ENCODE peak calls at places on chromosomes 1 and 21, in four cellular contexts. H, I, G and X are unnamed samples.
A peak's percentile ranks its signal among the peaks of the same experiment; 100 is the strongest.

GRCh38 chr1:27318137-27318536 is 3.8 kb upstream of the TMEM222 start:
- DNase-seq in H (no peak), I (no peak), G (no peak), X (no peak)

GRCh38 chr1:85660541-85660940 is 47.7 kb downstream of the ZNHIT6 start:
- DNase-seq in H (no peak), I (no peak), G (no peak), X (no peak)

GRCh38 chr1:12435639-12436344 is 182.2 kb downstream of the DHRS3 start:
- DNase-seq in H (peak; percentile 27), I (no peak), G (peak; percentile 85), X (no peak)

GRCh38 chr1:36351222-36351977 is 28.0 kb upstream of the EVA1B start:
- DNase-seq in H (no peak), I (no peak), G (no peak), X (no peak)

GRCh38 chr1:30405081-30405480 is 318.3 kb downstream of the MATN1 start:
- DNase-seq in H (no peak), I (no peak), G (no peak), X (no peak)

GRCh38 chr1:86705633-86705985 is 1.2 kb downstream of the SH3GLB1 start:
- DNase-seq in H (no peak), I (no peak), G (no peak), X (no peak)

GRCh38 chr1:5554111-5554510 is 438.1 kb downstream of the NPHP4 start:
- DNase-seq in H (no peak), I (no peak), G (no peak), X (no peak)

GRCh38 chr1:204104331-204105222 is 31.7 kb downstream of the SOX13 start:
- DNase-seq in H (no peak), I (no peak), G (no peak), X (no peak)

GRCh38 chr1:227885648-227886502 is 61.9 kb downstream of the WNT9A start:
- DNase-seq in H (no peak), I (peak; percentile 68), G (no peak), X (no peak)

GRCh38 chr21:45380566-45380965 is 24.4 kb upstream of the COL18A1 start:
- DNase-seq in H (no peak), I (no peak), G (no peak), X (no peak)
- TF ChIP-seq SPI1 in H (no peak), I (no peak), G (no peak), X (no peak)

DNA sequence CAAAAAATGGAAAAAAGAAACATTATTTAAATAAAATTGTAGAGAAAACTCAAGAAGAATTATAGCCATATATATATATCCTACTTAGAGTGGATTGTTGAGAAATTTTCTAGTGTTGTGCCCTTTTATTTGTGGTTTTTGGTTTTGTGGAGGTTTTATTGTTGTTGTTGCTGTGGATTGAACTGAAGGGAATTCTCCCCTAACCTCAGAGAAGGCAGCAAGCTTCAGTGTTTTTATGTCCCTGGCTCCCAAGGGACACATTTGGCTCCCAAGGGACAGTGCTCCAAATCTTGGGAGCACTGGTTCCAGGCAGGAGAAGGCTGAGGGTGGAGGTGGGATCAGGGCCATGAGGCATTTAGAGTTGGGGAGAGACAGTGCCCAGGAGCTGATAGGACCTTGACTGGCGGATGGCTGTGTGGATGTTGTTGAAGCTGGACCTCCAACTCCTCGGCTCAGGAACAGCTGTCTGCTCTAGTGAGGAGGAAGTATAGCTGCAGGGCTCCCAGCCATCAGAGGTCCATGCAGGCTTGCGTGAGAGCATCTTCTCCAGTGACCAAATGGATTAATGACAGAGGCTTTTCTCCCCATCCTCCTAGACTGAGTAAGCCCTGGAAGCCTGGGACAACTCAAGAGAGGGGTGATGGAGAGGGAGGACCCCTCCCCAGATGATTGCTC is 100.5 kb downstream of the TEX35 start:
- DNase-seq in H (no peak), I (no peak), G (no peak), X (no peak)
- TF ChIP-seq SPI1 in H (no peak), I (no peak), G (no peak), X (no peak)

DNA sequence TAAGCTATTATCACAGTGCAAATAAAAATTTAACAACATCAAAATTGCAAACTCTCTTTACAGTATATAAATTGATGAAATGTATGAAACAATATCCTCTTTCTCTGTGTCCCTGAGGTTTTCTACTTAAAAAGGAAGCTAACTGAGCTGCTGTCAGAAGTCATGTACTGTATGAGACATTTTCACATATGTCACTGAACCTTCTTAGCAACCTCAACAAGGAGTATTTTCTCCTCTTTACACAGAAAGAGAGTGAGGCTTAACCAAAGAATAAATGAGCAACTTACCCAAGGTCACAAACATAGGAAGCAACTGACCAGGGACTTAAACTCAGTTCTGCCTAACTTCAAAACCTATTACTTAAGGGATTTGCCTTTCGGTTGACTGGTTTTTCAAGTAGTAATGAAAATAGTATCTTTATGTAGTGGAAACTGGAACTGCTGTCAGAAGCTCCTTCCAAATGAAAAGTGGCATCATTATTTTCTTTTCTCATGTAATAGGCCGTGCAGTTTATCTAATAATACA is 288.9 kb downstream of the LRRIQ3 start:
- DNase-seq in H (no peak), I (no peak), G (no peak), X (no peak)
- TF ChIP-seq SPI1 in H (no peak), I (no peak), G (no peak), X (no peak)

GRCh38 chr1:8962812-8963669 is 17.4 kb downstream of the CA6 start:
- DNase-seq in H (peak; percentile 67), I (peak; percentile 79), G (no peak), X (no peak)
- TF ChIP-seq SPI1 in H (no peak), I (no peak), G (no peak), X (no peak)

DNA sequence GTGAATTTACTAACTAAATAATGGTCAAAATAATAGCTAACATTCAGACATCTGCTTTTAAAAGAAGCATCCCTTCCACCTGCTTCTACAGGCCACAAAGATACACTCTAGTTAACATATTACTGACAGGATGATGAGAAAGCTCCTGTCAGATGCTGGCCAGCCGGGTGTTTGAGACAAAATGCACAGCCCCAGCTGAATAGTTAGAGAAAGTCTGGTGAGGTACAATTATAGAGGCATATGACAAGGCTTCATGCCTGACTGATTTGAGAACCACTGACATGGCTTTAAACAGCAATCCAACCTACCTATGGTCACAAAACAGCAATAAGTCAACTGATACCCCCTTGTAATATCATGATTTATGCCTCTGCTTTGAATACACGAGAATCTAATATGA is 137.0 kb downstream of the DENND1B start:
- DNase-seq in H (no peak), I (no peak), G (no peak), X (no peak)
- TF ChIP-seq SPI1 in H (no peak), I (no peak), G (no peak), X (no peak)

GRCh38 chr1:25918615-25919014 is 12.4 kb upstream of the STMN1 start:
- DNase-seq in H (no peak), I (no peak), G (no peak), X (no peak)

GRCh38 chr1:25924454-25924853 is 18.2 kb upstream of the STMN1 start:
- DNase-seq in H (no peak), I (no peak), G (no peak), X (no peak)

GRCh38 chr1:25926731-25927496 is 20.7 kb upstream of the STMN1 start:
- DNase-seq in H (no peak), I (peak; percentile 38), G (no peak), X (no peak)

GRCh38 chr1:25922064-25922632 is 15.9 kb upstream of the STMN1 start:
- DNase-seq in H (no peak), I (no peak), G (no peak), X (no peak)

DNA sequence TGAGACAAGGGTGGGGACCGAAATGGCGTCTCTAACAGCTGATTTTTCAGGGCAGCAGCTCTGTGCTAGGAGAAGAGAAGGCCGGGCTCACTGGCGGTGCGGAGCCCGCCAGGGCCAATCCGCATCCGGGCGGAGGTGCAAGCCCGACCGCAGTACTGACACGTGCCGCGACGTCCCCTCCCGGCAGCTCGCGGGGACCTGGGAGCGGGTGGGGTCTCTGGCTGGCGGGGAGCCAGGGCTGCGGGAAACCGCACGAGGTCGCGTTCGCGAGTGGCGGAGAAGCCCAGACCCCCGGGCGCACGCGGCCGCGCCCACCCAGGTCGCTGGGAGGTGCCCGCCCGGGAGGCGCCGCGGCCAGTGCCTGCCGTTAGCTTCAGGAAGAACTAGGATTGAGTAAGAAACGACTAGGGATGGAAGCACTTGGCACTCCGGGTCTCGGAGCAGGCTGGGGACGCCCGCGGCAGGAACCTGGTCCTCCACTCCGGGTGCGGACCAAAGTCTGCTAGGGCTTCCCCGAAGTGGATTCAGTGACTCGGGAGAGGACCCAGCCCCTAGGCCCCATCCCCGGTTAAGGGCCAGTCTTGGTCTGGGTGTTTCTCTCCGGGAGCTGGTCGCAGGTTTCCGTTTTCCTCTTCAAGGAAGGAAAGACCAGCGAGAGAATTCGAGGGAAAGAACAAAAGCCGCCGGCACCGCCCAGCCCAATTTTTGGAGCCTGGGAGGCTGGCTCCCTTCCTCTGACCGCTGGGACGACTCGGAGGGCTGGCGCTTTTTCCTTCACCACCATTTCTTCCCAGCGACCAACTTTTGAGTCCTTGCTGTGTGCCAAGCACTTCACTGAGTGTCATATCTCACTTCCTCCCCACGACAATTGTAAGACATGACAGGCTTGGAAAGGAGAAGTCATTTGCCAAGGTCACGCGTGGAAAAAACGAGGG is 16.7 kb upstream of the STMN1 start:
- DNase-seq in H (peak; percentile 22), I (no peak), G (no peak), X (peak; percentile 42)
- TF ChIP-seq SPI1 in H (peak; percentile 69), I (peak; percentile 87), G (peak; percentile 52), X (peak; percentile 96)

DNA sequence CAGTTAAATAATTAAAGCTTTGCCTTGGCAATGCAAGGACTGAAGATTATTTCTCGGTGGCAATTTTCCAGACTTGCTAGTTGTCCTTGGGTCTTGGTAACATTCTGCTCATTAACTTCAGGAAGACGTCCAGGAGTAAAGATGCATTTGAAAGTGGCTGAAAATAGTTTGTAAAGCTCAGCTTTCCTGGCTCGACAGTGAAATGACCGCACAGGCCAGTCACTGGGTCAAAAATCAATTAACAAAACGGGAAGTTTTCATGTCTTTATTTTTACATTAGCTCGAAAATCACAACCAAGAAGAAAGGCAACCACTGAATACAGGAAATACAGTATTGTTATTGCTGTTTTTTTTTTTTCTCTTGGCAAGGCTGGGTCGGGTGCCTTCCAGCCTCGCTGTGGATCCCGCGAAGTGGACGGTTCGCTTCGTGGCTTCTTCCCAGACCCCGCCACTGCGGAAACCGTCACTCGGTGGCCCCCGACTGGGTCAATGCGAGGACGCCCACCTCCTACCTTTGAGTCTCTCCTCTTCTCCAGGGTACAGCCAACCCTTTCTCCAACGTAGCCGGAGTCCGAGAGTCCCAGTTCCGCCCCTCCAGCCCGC is 479 bp upstream of the SNX7 start:
- DNase-seq in H (no peak), I (no peak), G (no peak), X (no peak)
- TF ChIP-seq SPI1 in H (no peak), I (no peak), G (no peak), X (no peak)

GRCh38 chr1:64953241-64953640 is 13.1 kb downstream of the JAK1 start:
- DNase-seq in H (no peak), I (no peak), G (no peak), X (no peak)
- TF ChIP-seq SPI1 in H (no peak), I (no peak), G (no peak), X (no peak)